ENCODE peak calls at places on chromosomes 1 and 21, in nine cellular contexts. V is NCI-H345; A is tibial artery; K is activated CD8-positive, alpha-beta memory T cell treated with anti-CD3 and anti-CD28 coated beads for 24 hours; S is NCI-H748 treated with DMSO at 0.1 percent for 48 hours; T is foreskin fibroblast; D is IMR-90; X is NCI-H2107; O is GM20000. P is an unnamed sample.
A peak's percentile ranks its signal among the peaks of the same experiment; 100 is the strongest.

GRCh38 chr1:20698195-20698910 is 19.5 kb downstream of the KIF17 start:
- DNase-seq in A (no peak), D (peak; percentile 89), V (no peak), K (no peak), T (peak; percentile 54), X (no peak), S (no peak), O (no peak), P (peak; percentile 56)

GRCh38 chr1:229432905-229433304 is 989 bp downstream of the ACTA1 start:
- DNase-seq in V (no peak), O (no peak), S (no peak), X (no peak), A (no peak), T (no peak), D (no peak), K (no peak), P (no peak)

GRCh38 chr1:43766818-43767525 is 59.6 kb downstream of the ST3GAL3 start:
- DNase-seq in X (no peak), V (no peak), D (peak; percentile 14), O (no peak), T (no peak), S (no peak), A (no peak), K (no peak), P (no peak)

GRCh38 chr1:31669786-31670582 is 25.3 kb upstream of the PEF1 start:
- DNase-seq in D (peak; percentile 20), X (peak; percentile 78), A (peak; percentile 71), V (peak; percentile 79), S (peak; percentile 68), K (peak; percentile 70), T (no peak), O (no peak), P (no peak)

GRCh38 chr1:237562247-237562823 is 328.4 kb downstream of the ZP4 start:
- DNase-seq in K (no peak), T (peak; percentile 9), A (no peak), X (no peak), O (peak; percentile 27), D (peak; percentile 69), S (peak; percentile 34), V (peak; percentile 81), P (peak; percentile 65)

GRCh38 chr1:53765656-53766055 is 26.7 kb upstream of the GLIS1 start:
- DNase-seq in K (no peak), D (peak; percentile 72), O (no peak), A (no peak), S (no peak), X (no peak), T (peak; percentile 48), V (no peak), P (no peak)

GRCh38 chr1:15848929-15849774 is 1.6 kb downstream of the SPEN start:
- DNase-seq in V (peak; percentile 89), S (peak; percentile 61), T (peak; percentile 76), K (peak; percentile 82), O (no peak), A (peak; percentile 87), D (peak; percentile 82), X (peak; percentile 75), P (no peak)

GRCh38 chr1:2240251-2241156 is 12.4 kb downstream of the SKI start:
- DNase-seq in K (no peak), X (no peak), T (no peak), V (no peak), O (no peak), S (no peak), A (peak; percentile 87), D (peak; percentile 29), P (no peak)

GRCh38 chr1:239125027-239125426 is 261.3 kb upstream of the CHRM3 start:
- DNase-seq in O (no peak), A (no peak), S (no peak), D (no peak), K (no peak), T (no peak), V (no peak), X (no peak), P (peak; percentile 43)

GRCh38 chr1:30412241-30413110 is 310.9 kb downstream of the MATN1 start:
- DNase-seq in K (no peak), D (no peak), T (no peak), X (no peak), A (no peak), V (no peak), S (no peak), O (no peak), P (no peak)

GRCh38 chr1:234253732-234254131 is 119.5 kb upstream of the COA6 start:
- DNase-seq in D (no peak), A (no peak), X (no peak), K (no peak), T (no peak), S (no peak), V (no peak), O (no peak), P (no peak)

GRCh38 chr1:19476440-19477190 is 8.7 kb downstream of the CAPZB start:
- DNase-seq in S (no peak), D (peak; percentile 79), O (peak; percentile 41), A (no peak), T (no peak), X (no peak), V (no peak), K (peak; percentile 68), P (no peak)

GRCh38 chr1:32619701-32620485 is 30.5 kb downstream of the ZBTB8OS start:
- DNase-seq in V (no peak), D (peak; percentile 29), T (no peak), A (no peak), S (no peak), O (peak; percentile 57), X (no peak), K (no peak), P (no peak)

GRCh38 chr1:110672753-110673108 is 2.0 kb downstream of the KCNA3 start:
- DNase-seq in T (no peak), X (no peak), D (no peak), V (peak; percentile 6), K (peak; percentile 67), S (peak; percentile 40), O (peak; percentile 77), A (no peak), P (no peak)

GRCh38 chr1:117321680-117322609 is 45.3 kb upstream of the MAN1A2 start:
- DNase-seq in X (no peak), D (no peak), A (no peak), K (no peak), T (no peak), S (no peak), O (no peak), V (no peak), P (no peak)

GRCh38 chr1:181083842-181084605 is 4.5 kb upstream of the IER5 start:
- DNase-seq in S (peak; percentile 75), A (peak; percentile 40), D (no peak), V (peak; percentile 50), T (no peak), K (no peak), O (peak; percentile 76), X (no peak), P (no peak)

GRCh38 chr1:114214016-114214415 is 60.3 kb upstream of the SYT6 start:
- DNase-seq in V (no peak), K (no peak), A (no peak), S (no peak), O (no peak), T (no peak), X (no peak), D (no peak), P (no peak)

GRCh38 chr1:193417945-193418744 is 231.7 kb upstream of the B3GALT2 start:
- DNase-seq in D (peak; percentile 58), X (no peak), V (no peak), T (peak; percentile 6), A (no peak), K (no peak), S (no peak), O (no peak), P (no peak)

GRCh38 chr1:59703226-59703917 is 111.4 kb upstream of the HOOK1 start:
- DNase-seq in V (no peak), S (no peak), D (no peak), T (peak; percentile 57), K (no peak), O (no peak), A (no peak), X (no peak), P (no peak)

GRCh38 chr21:39581414-39581813 is 31.3 kb upstream of the B3GALT5 start:
- DNase-seq in A (no peak), V (no peak), D (no peak), O (no peak), S (no peak), K (no peak), T (no peak), X (no peak), P (no peak)

GRCh38 chr21:26177187-26177586 is 6.6 kb upstream of the APP start:
- DNase-seq in S (no peak), K (no peak), D (no peak), A (no peak), V (no peak), O (no peak), X (no peak), T (no peak), P (no peak)

GRCh38 chr21:15741510-15741909 is 11.7 kb downstream of the USP25 start:
- DNase-seq in S (no peak), X (no peak), T (no peak), O (no peak), K (no peak), D (peak; percentile 67), V (no peak), A (no peak), P (no peak)

GRCh38 chr1:53574621-53575020 is 115.4 kb downstream of the DMRTB1 start:
- DNase-seq in K (no peak), X (no peak), O (no peak), T (no peak), A (no peak), S (no peak), V (no peak), D (no peak), P (no peak)